ENCODE peak calls at places on chromosomes 4 and X, in six cellular contexts. One of them, this sample, is unnamed.

GRCh38 chr4:73661646-73662119 is 41.4 kb upstream of the RASSF6 start:
- DNase-seq in K562: peak; percentile 36
- DNase-seq in GM23248: peak; percentile 95
- DNase-seq in GM12878: no peak
- DNase-seq in MM.1S: no peak
- DNase-seq in endothelial cell of umbilical vein: peak; percentile 96
- DNase-seq in this sample: peak; percentile 93

GRCh38 chr4:98630804-98631454 is 27.5 kb downstream of the TSPAN5 start:
- DNase-seq in K562: no peak
- DNase-seq in endothelial cell of umbilical vein: no peak
- DNase-seq in GM12878: no peak
- DNase-seq in MM.1S: no peak
- DNase-seq in GM23248: peak; percentile 8
- DNase-seq in this sample: no peak

GRCh38 chr4:30380404-30380998 is 339.7 kb upstream of the PCDH7 start:
- DNase-seq in GM23248: peak; percentile 65
- DNase-seq in MM.1S: peak; percentile 80
- DNase-seq in endothelial cell of umbilical vein: peak; percentile 76
- DNase-seq in K562: peak; percentile 20
- DNase-seq in GM12878: no peak
- DNase-seq in this sample: peak; percentile 46

GRCh38 chr4:127732623-127733199 is 2.5 kb downstream of the SLC25A31 start:
- DNase-seq in endothelial cell of umbilical vein: peak; percentile 59
- DNase-seq in GM23248: peak; percentile 63
- DNase-seq in GM12878: peak; percentile 12
- DNase-seq in K562: no peak
- DNase-seq in MM.1S: peak; percentile 42
- DNase-seq in this sample: peak; percentile 11

GRCh38 chr4:2142630-2143427 is 83.7 kb downstream of the NAT8L start:
- DNase-seq in K562: no peak
- DNase-seq in MM.1S: no peak
- DNase-seq in GM12878: no peak
- DNase-seq in GM23248: no peak
- DNase-seq in endothelial cell of umbilical vein: no peak
- DNase-seq in this sample: no peak

GRCh38 chr4:183324619-183325018 is 2.4 kb upstream of the CLDN24 start:
- DNase-seq in K562: no peak
- DNase-seq in GM23248: no peak
- DNase-seq in endothelial cell of umbilical vein: no peak
- DNase-seq in GM12878: no peak
- DNase-seq in MM.1S: no peak
- DNase-seq in this sample: no peak

GRCh38 chr4:93828830-93829530 is 427 bp downstream of the ATOH1 start:
- DNase-seq in endothelial cell of umbilical vein: no peak
- DNase-seq in MM.1S: peak; percentile 42
- DNase-seq in GM12878: no peak
- DNase-seq in GM23248: peak; percentile 24
- DNase-seq in K562: no peak
- DNase-seq in this sample: no peak

GRCh38 chrX:116435597-116435996 is 809 bp upstream of the SLC6A14 start:
- DNase-seq in K562: no peak
- DNase-seq in MM.1S: no peak
- DNase-seq in endothelial cell of umbilical vein: no peak
- DNase-seq in GM23248: no peak
- DNase-seq in GM12878: no peak
- DNase-seq in this sample: no peak

GRCh38 chrX:121642415-121642814 is 595.0 kb downstream of the GLUD2 start:
- DNase-seq in MM.1S: no peak
- DNase-seq in GM12878: no peak
- DNase-seq in GM23248: peak; percentile 33
- DNase-seq in K562: no peak
- DNase-seq in endothelial cell of umbilical vein: no peak
- DNase-seq in this sample: peak; percentile 11

GRCh38 chr4:72394264-72394663 is 174.8 kb downstream of the ADAMTS3 start:
- DNase-seq in GM23248: no peak
- DNase-seq in endothelial cell of umbilical vein: no peak
- DNase-seq in GM12878: no peak
- DNase-seq in MM.1S: no peak
- DNase-seq in K562: no peak
- DNase-seq in this sample: no peak

GRCh38 chr4:9832640-9833039 is 51.2 kb downstream of the DRD5 start:
- DNase-seq in endothelial cell of umbilical vein: no peak
- DNase-seq in GM12878: no peak
- DNase-seq in MM.1S: no peak
- DNase-seq in GM23248: no peak
- DNase-seq in K562: no peak
- DNase-seq in this sample: no peak

GRCh38 chrX:45070116-45071007 is 130.3 kb downstream of the DIPK2B start:
- DNase-seq in endothelial cell of umbilical vein: peak; percentile 69
- DNase-seq in MM.1S: peak; percentile 11
- DNase-seq in GM12878: peak; percentile 45
- DNase-seq in GM23248: peak; percentile 52
- DNase-seq in K562: peak; percentile 10
- DNase-seq in this sample: peak; percentile 25

GRCh38 chr4:78585633-78586032 is 34.1 kb downstream of the ANXA3 start:
- DNase-seq in K562: no peak
- DNase-seq in GM23248: peak; percentile 68
- DNase-seq in MM.1S: no peak
- DNase-seq in endothelial cell of umbilical vein: no peak
- DNase-seq in GM12878: no peak
- DNase-seq in this sample: no peak

GRCh38 chr4:1579834-1580686 is 104.1 kb downstream of the FAM53A start:
- DNase-seq in MM.1S: no peak
- DNase-seq in GM23248: peak; percentile 95
- DNase-seq in endothelial cell of umbilical vein: peak; percentile 70
- DNase-seq in K562: peak; percentile 92
- DNase-seq in GM12878: no peak
- DNase-seq in this sample: no peak

GRCh38 chrX:130994671-130995070 is 63.5 kb upstream of the ARHGAP36 start:
- DNase-seq in K562: peak; percentile 24
- DNase-seq in GM23248: peak; percentile 41
- DNase-seq in endothelial cell of umbilical vein: peak; percentile 5
- DNase-seq in GM12878: no peak
- DNase-seq in MM.1S: peak; percentile 43
- DNase-seq in this sample: no peak

GRCh38 chr4:35982318-35982717 is 262.0 kb downstream of the ARAP2 start:
- DNase-seq in GM12878: no peak
- DNase-seq in MM.1S: no peak
- DNase-seq in GM23248: no peak
- DNase-seq in endothelial cell of umbilical vein: no peak
- DNase-seq in K562: no peak
- DNase-seq in this sample: no peak

GRCh38 chrX:51837926-51838325 is 55.5 kb upstream of the MAGED1 start:
- DNase-seq in GM12878: no peak
- DNase-seq in K562: no peak
- DNase-seq in endothelial cell of umbilical vein: peak; percentile 37
- DNase-seq in GM23248: peak; percentile 50
- DNase-seq in MM.1S: no peak
- DNase-seq in this sample: peak; percentile 2

GRCh38 chr4:118767109-118767508 is 68.8 kb downstream of the SEC24D start:
- DNase-seq in K562: peak; percentile 73
- DNase-seq in GM23248: no peak
- DNase-seq in MM.1S: no peak
- DNase-seq in endothelial cell of umbilical vein: no peak
- DNase-seq in GM12878: no peak
- DNase-seq in this sample: no peak

GRCh38 chrX:135421537-135421931 is 210 bp upstream of the SMIM10L2A start:
- DNase-seq in GM12878: peak; percentile 19
- DNase-seq in GM23248: peak; percentile 41
- DNase-seq in K562: peak; percentile 96
- DNase-seq in endothelial cell of umbilical vein: peak; percentile 76
- DNase-seq in MM.1S: peak; percentile 73
- DNase-seq in this sample: no peak
- H3K4me3 ChIP-seq in GM12878: peak overlapping the region; percentile 23
- H3K4me3 ChIP-seq in GM23248: no peak overlapping the region
- H3K4me3 ChIP-seq in K562: peak overlapping the region; percentile 39
- H3K4me3 ChIP-seq in endothelial cell of umbilical vein: no peak overlapping the region
- H3K4me3 ChIP-seq in MM.1S: peak overlapping the region; percentile 30
- H3K4me3 ChIP-seq in this sample: peak overlapping the region; percentile 21

DNA sequence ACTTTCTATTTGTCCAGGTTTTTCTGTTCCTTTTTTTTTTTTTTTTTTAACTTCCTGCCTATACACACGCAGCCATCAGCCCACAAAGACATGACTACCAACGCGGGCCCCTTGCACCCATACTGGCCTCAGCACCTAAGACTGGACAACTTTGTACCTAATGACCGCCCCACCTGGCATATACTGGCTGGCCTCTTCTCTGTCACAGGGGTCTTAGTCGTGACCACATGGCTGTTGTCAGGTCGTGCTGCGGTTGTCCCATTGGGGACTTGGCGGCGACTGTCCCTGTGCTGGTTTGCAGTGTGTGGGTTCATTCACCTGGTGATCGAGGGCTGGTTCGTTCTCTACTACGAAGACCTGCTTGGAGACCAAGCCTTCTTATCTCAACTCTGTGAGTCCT is 2.1 kb downstream of the EBP start:
- DNase-seq in GM12878: no peak
- DNase-seq in MM.1S: no peak
- DNase-seq in GM23248: no peak
- DNase-seq in K562: no peak
- DNase-seq in endothelial cell of umbilical vein: no peak
- DNase-seq in this sample: no peak
- H3K4me3 ChIP-seq in GM12878: no peak overlapping the region
- H3K4me3 ChIP-seq in MM.1S: no peak overlapping the region
- H3K4me3 ChIP-seq in GM23248: no peak overlapping the region
- H3K4me3 ChIP-seq in K562: peak overlapping the region; percentile 60
- H3K4me3 ChIP-seq in endothelial cell of umbilical vein: no peak overlapping the region
- H3K4me3 ChIP-seq in this sample: no peak overlapping the region

DNA sequence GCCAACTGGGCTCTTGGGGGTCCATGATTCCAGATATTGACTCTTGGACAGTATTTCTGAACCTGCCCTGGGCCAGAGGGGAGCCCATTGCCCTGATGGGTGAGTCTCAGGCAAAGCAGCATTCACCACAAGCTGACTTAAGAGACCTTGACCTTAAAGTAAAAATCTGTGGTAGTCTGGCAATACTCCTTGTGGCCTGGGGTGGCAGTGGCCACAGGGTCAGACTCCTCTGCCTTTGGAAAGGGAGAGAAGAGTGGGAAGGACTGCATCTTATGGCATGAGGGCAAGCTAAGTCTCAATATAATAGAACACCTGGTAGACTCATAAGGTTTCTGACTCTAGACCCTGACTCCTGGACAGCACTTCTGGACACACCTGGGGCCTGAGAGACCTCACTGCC is 340.3 kb upstream of the MAD2L1 start:
- DNase-seq in endothelial cell of umbilical vein: no peak
- DNase-seq in GM12878: no peak
- DNase-seq in K562: no peak
- DNase-seq in MM.1S: no peak
- DNase-seq in GM23248: no peak
- DNase-seq in this sample: no peak
- H3K4me3 ChIP-seq in endothelial cell of umbilical vein: no peak overlapping the region
- H3K4me3 ChIP-seq in GM12878: no peak overlapping the region
- H3K4me3 ChIP-seq in K562: no peak overlapping the region
- H3K4me3 ChIP-seq in MM.1S: no peak overlapping the region
- H3K4me3 ChIP-seq in GM23248: no peak overlapping the region
- H3K4me3 ChIP-seq in this sample: no peak overlapping the region

DNA sequence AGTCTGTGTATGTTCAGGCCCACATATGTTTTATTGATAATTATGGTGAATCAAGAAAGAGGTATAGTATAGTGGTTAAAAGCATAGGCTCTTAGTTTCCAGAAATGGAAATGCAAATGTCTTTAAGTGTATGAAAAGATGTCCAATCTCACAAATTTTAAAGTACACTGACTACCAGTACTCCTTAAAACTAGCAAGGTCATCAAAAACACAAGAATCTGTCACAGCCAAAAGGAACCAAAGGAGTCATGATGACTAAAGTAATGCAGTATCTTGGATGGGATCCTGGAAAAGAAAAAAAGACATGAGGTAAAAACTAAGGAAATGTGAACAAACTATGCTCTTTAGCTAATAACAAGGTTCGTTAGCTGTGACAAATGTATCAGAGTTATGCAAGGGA is 659 bp upstream of the RBM41 start:
- DNase-seq in K562: no peak
- DNase-seq in GM23248: peak; percentile 46
- DNase-seq in MM.1S: no peak
- DNase-seq in endothelial cell of umbilical vein: no peak
- DNase-seq in GM12878: no peak
- DNase-seq in this sample: no peak
- H3K4me3 ChIP-seq in K562: no peak overlapping the region
- H3K4me3 ChIP-seq in GM23248: peak overlapping the region; percentile 97
- H3K4me3 ChIP-seq in MM.1S: peak overlapping the region; percentile 71
- H3K4me3 ChIP-seq in endothelial cell of umbilical vein: no peak overlapping the region
- H3K4me3 ChIP-seq in GM12878: peak overlapping the region; percentile 55
- H3K4me3 ChIP-seq in this sample: no peak overlapping the region

DNA sequence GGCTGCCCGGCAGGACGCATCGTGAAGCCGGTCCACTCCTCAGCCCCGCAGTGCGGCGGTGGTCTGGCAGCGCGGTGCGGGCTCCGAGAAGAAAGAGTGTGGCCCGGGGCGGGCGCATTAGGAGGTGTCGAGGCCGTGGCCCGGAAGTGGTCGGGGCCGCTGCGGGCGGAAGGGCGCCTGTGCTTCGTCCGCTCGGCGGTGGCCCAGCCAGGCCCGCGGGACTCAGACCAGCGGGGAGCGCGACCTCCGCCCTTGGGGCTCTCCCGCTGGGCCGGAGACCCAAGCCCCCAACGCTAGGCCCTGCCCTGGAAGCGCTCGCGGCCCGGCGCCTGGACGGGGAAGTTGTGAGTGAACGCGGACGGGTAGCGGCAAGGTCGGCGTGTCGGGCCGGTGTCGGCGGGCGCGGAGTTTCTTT is 60.0 kb downstream of the HS3ST1 start:
- DNase-seq in endothelial cell of umbilical vein: no peak
- DNase-seq in GM23248: no peak
- DNase-seq in K562: no peak
- DNase-seq in MM.1S: no peak
- DNase-seq in GM12878: no peak
- DNase-seq in this sample: no peak
- H3K4me3 ChIP-seq in endothelial cell of umbilical vein: no peak overlapping the region
- H3K4me3 ChIP-seq in GM23248: no peak overlapping the region
- H3K4me3 ChIP-seq in K562: no peak overlapping the region
- H3K4me3 ChIP-seq in MM.1S: no peak overlapping the region
- H3K4me3 ChIP-seq in GM12878: no peak overlapping the region
- H3K4me3 ChIP-seq in this sample: no peak overlapping the region

GRCh38 chr4:168587326-168588125 is 90.7 kb downstream of the PALLD start:
- DNase-seq in endothelial cell of umbilical vein: no peak
- DNase-seq in GM23248: peak; percentile 92
- DNase-seq in K562: no peak
- DNase-seq in MM.1S: no peak
- DNase-seq in GM12878: no peak
- DNase-seq in this sample: peak; percentile 63
- H3K4me3 ChIP-seq in endothelial cell of umbilical vein: no peak overlapping the region
- H3K4me3 ChIP-seq in GM23248: peak overlapping the region; percentile 38
- H3K4me3 ChIP-seq in K562: no peak overlapping the region
- H3K4me3 ChIP-seq in MM.1S: no peak overlapping the region
- H3K4me3 ChIP-seq in GM12878: no peak overlapping the region
- H3K4me3 ChIP-seq in this sample: no peak overlapping the region

This sample was measured in AG09309.